ENCODE peak calls at places on chromosomes 5 and 9, in ten cellular contexts. J is HCEC 1CT; L is Caco-2; T is NT2/D1; G is activated T-helper 2 cell treated with anti-CD3 and anti-CD28 coated beads, Interferon-gamma antibody, Interleukin-2, Interleukin-4, amounts not matched to agents 10 μg/mL and 5 μg/mL and 100 μg/mL, durations not matched to agents 14 hours and 24 hours and 36 hours; N is fibroblast of mammary gland; O is right atrium auricular region; V is stimulated activated CD4-positive, alpha-beta T cell treated with anti-CD3 and anti-CD28 coated beads, Interleukin-12 subunit alpha, Interleukin-12 subunit beta, amount 100 ng/mL, for 4 hours; E is A549; P is GM13976. B is an unnamed sample.

GRCh38 chr9:124202447-124202971 is 55.2 kb upstream of the NEK6 start:
- DNase-seq in J (no peak), L (no peak), T (no peak), G (peak), N (no peak), O (no peak), V (peak), E (no peak), P (peak), B (no peak)

GRCh38 chr9:114017741-114018715 is 60.1 kb downstream of the AMBP start:
- DNase-seq in J (no peak), L (no peak), T (no peak), G (peak), N (no peak), O (no peak), V (no peak), E (no peak), P (no peak), B (no peak)

GRCh38 chr5:149572170-149572569 is 9.1 kb upstream of the ARHGEF37 start:
- DNase-seq in J (no peak), L (no peak), T (no peak), G (no peak), N (no peak), O (no peak), V (no peak), E (no peak), P (no peak), B (no peak)

GRCh38 chr5:156883316-156883875 is 33.3 kb downstream of the PPP1R2B start:
- DNase-seq in J (no peak), L (no peak), T (no peak), G (no peak), N (no peak), O (no peak), V (no peak), E (no peak), P (no peak), B (no peak)

GRCh38 chr5:67051164-67051563 is 145.4 kb downstream of the CD180 start:
- DNase-seq in J (no peak), L (peak), T (no peak), G (no peak), N (no peak), O (no peak), V (no peak), E (no peak), P (no peak), B (no peak)

GRCh38 chr5:75335952-75336624 is 932 bp upstream of the HMGCR start:
- DNase-seq in J (peak), L (peak), T (no peak), G (no peak), N (peak), O (no peak), V (no peak), E (peak), P (peak), B (peak)

GRCh38 chr9:79681576-79681975 is 109.8 kb downstream of the TLE4 start:
- DNase-seq in J (no peak), L (no peak), T (no peak), G (no peak), N (no peak), O (no peak), V (no peak), E (no peak), P (no peak), B (no peak)

GRCh38 chr9:135809166-135809565 is 98.2 kb downstream of the CAMSAP1 start:
- DNase-seq in J (no peak), L (no peak), T (no peak), G (no peak), N (peak), O (no peak), V (no peak), E (no peak), P (no peak), B (no peak)

GRCh38 chr5:111734013-111734412 is 23.0 kb downstream of the NREP start:
- DNase-seq in J (peak), L (no peak), T (no peak), G (no peak), N (peak), O (no peak), V (no peak), E (no peak), P (no peak), B (no peak)

GRCh38 chr5:14364096-14364495 is 217.5 kb upstream of the OTULINL start:
- DNase-seq in J (peak), L (no peak), T (no peak), G (no peak), N (peak), O (no peak), V (no peak), E (no peak), P (no peak), B (no peak)

GRCh38 chr5:112734597-112734996 is 3.1 kb upstream of the APC start:
- DNase-seq in J (no peak), L (no peak), T (no peak), G (no peak), N (no peak), O (no peak), V (no peak), E (no peak), P (no peak), B (no peak)

GRCh38 chr9:75447281-75447680 is 359.0 kb downstream of the OSTF1 start:
- DNase-seq in J (no peak), L (no peak), T (no peak), G (no peak), N (no peak), O (no peak), V (no peak), E (no peak), P (no peak), B (no peak)

GRCh38 chr5:170248635-170249227 is 15.9 kb downstream of the C5orf58 start:
- DNase-seq in J (no peak), L (no peak), T (no peak), G (no peak), N (no peak), O (no peak), V (no peak), E (no peak), P (no peak), B (no peak)

GRCh38 chr5:149957855-149958254 is 2.7 kb upstream of the SLC26A2 start:
- DNase-seq in J (no peak), L (no peak), T (no peak), G (no peak), N (no peak), O (no peak), V (no peak), E (peak), P (no peak), B (peak)

GRCh38 chr5:180601591-180602480 is 10.5 kb upstream of the SCGB3A1 start:
- DNase-seq in J (no peak), L (no peak), T (no peak), G (no peak), N (no peak), O (no peak), V (no peak), E (no peak), P (no peak), B (no peak)

GRCh38 chr5:118956727-118957126 is 31.6 kb downstream of the DTWD2 start:
- DNase-seq in J (peak), L (no peak), T (no peak), G (no peak), N (peak), O (no peak), V (no peak), E (peak), P (no peak), B (no peak)

GRCh38 chr9:129072171-129072570 is 8.7 kb upstream of the DOLPP1 start:
- DNase-seq in J (no peak), L (no peak), T (no peak), G (no peak), N (no peak), O (no peak), V (no peak), E (no peak), P (no peak), B (no peak)

GRCh38 chr5:55520117-55520829 is 14.5 kb downstream of the PLPP1 start:
- DNase-seq in J (no peak), L (no peak), T (no peak), G (no peak), N (no peak), O (no peak), V (no peak), E (no peak), P (no peak), B (no peak)

GRCh38 chr9:130480673-130481072 is 35.9 kb downstream of the ASS1 start:
- DNase-seq in J (no peak), L (no peak), T (no peak), G (no peak), N (no peak), O (no peak), V (no peak), E (no peak), P (no peak), B (no peak)

GRCh38 chr9:107044872-107045271 is 181.9 kb downstream of the ZNF462 start:
- DNase-seq in J (no peak), L (peak), T (no peak), G (no peak), N (no peak), O (no peak), V (no peak), E (no peak), P (no peak), B (no peak)

GRCh38 chr9:137168907-137169763 is 716 bp downstream of the LRRC26 start:
- DNase-seq in J (no peak), L (peak), T (peak), G (no peak), N (peak), O (no peak), V (no peak), E (peak), P (peak), B (peak)

GRCh38 chr5:944992-945685 is 52.5 kb downstream of the TRIP13 start:
- DNase-seq in J (no peak), L (no peak), T (no peak), G (no peak), N (no peak), O (no peak), V (no peak), E (no peak), P (no peak), B (no peak)

GRCh38 chr9:1217076-1217475 is 166.9 kb downstream of the DMRT2 start:
- DNase-seq in J (no peak), L (no peak), T (no peak), G (no peak), N (peak), O (no peak), V (no peak), E (no peak), P (no peak), B (no peak)

GRCh38 chr9:133987455-133987800 is 4.7 kb downstream of the VAV2 start:
- DNase-seq in J (no peak), L (no peak), T (no peak), G (no peak), N (no peak), O (no peak), V (no peak), E (no peak), P (no peak), B (no peak)

GRCh38 chr5:10624679-10625078 is 60.8 kb downstream of the ANKRD33B start:
- DNase-seq in J (no peak), L (no peak), T (no peak), G (no peak), N (no peak), O (no peak), V (no peak), E (no peak), P (no peak), B (no peak)

GRCh38 chr5:14489643-14490042 is 91.9 kb upstream of the OTULINL start:
- DNase-seq in J (no peak), L (no peak), T (no peak), G (no peak), N (no peak), O (no peak), V (no peak), E (no peak), P (no peak), B (no peak)

GRCh38 chr5:119367502-119368237 is 11.9 kb downstream of the TNFAIP8 start:
- DNase-seq in J (peak), L (no peak), T (no peak), G (no peak), N (peak), O (no peak), V (no peak), E (no peak), P (peak), B (peak)

GRCh38 chr5:125348221-125348692 is 601.8 kb upstream of the ZNF608 start:
- DNase-seq in J (no peak), L (no peak), T (peak), G (no peak), N (peak), O (peak), V (no peak), E (no peak), P (no peak), B (no peak)

GRCh38 chr5:90645024-90645610 is 86.5 kb downstream of the ADGRV1 start:
- DNase-seq in J (no peak), L (peak), T (peak), G (no peak), N (peak), O (no peak), V (no peak), E (no peak), P (no peak), B (peak)

GRCh38 chr9:76591256-76591950 is 132.4 kb downstream of the GCNT1 start:
- DNase-seq in J (no peak), L (no peak), T (no peak), G (no peak), N (peak), O (no peak), V (no peak), E (no peak), P (no peak), B (no peak)

GRCh38 chr9:70441622-70442021 is 27.2 kb upstream of the KLF9 start:
- DNase-seq in J (no peak), L (no peak), T (no peak), G (no peak), N (no peak), O (no peak), V (no peak), E (no peak), P (no peak), B (peak)

GRCh38 chr9:94932647-94933415 is 206.3 kb downstream of the AOPEP start:
- DNase-seq in J (no peak), L (no peak), T (no peak), G (no peak), N (no peak), O (no peak), V (no peak), E (no peak), P (no peak), B (no peak)

GRCh38 chr5:159480849-159481248 is 150.6 kb upstream of the IL12B start:
- DNase-seq in J (no peak), L (no peak), T (no peak), G (no peak), N (no peak), O (no peak), V (no peak), E (no peak), P (no peak), B (no peak)